ENCODE peak calls at places on chromosomes 7 and 10, in five cellular contexts. Y is mesothelial cell of epicardium, Z is ovary, J is kidney, O is cardiac fibroblast. H is an unnamed sample.

GRCh38 chr7:30028749-30029635 is 780 bp downstream of the PLEKHA8 start:
- DNase-seq in O (peak; percentile 45), Z (no peak), Y (peak; percentile 28), J (peak; percentile 87), H (no peak)

GRCh38 chr10:89163265-89163995 is 43.7 kb downstream of the CH25H start:
- DNase-seq in J (peak; percentile 53), Y (no peak), Z (no peak), O (peak; percentile 43), H (no peak)

GRCh38 chr10:125146791-125147604 is 13.4 kb downstream of the CTBP2 start:
- DNase-seq in Y (no peak), Z (no peak), O (peak; percentile 87), J (no peak), H (peak; percentile 54)

GRCh38 chr7:21346297-21346696 is 81.6 kb upstream of the SP4 start:
- DNase-seq in Z (no peak), Y (no peak), O (no peak), J (no peak), H (no peak)

GRCh38 chr10:123618224-123618623 is 47.9 kb upstream of the GPR26 start:
- DNase-seq in Z (no peak), O (no peak), Y (no peak), J (no peak), H (no peak)

GRCh38 chr10:33746878-33747277 is 412.4 kb upstream of the NRP1 start:
- DNase-seq in Y (no peak), J (no peak), Z (no peak), O (peak; percentile 70), H (no peak)

GRCh38 chr7:2051708-2052656 is 180.8 kb downstream of the MAD1L1 start:
- DNase-seq in Y (no peak), O (no peak), J (no peak), Z (no peak), H (no peak)

GRCh38 chr7:112937651-112938390 is 147.6 kb upstream of the TMEM168 start:
- DNase-seq in O (peak; percentile 63), Y (no peak), J (no peak), Z (no peak), H (no peak)

DNA sequence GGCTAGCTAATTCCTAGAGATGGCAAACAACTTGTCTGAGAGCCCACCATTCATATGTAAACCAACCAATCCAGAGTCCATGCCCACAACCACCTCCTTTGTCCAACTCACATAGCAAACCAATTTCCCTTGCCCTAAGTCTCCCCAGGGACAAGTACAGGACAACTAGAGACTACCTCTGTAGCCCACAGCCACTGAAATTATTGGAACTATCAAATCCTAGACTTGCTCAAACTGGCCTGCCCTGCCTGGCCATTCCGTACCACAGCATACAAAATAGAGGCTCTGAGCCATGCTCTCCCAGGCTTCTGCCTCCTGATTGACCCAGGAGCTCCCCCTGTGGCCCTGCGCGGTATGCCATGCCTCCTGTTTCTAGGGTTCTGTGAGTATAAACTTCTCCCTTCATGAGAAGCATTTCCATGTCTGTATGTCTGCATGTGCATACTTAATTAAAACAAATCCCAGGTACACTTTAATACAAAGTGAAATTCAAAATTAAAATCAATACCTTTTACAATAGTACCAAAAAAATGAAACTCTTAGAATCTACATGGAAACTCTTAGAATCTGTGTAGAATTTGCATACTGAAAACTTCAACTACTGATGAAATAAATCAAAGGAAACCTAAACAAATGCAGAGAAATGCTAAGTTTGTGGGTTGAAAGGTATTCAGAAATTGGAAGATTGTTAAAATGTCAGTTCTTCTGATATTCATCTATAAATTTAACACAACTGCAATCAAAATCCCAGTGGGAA is 4.0 kb upstream of the HECW1 start:
- DNase-seq in O (peak; percentile 64), Z (peak; percentile 23), J (peak; percentile 85), Y (peak; percentile 45), H (no peak)
- TF ChIP-seq CTCF in O (peak; percentile 99), Z (no peak), J (peak; percentile 59), Y (peak; percentile 66), H (peak; percentile 85)

DNA sequence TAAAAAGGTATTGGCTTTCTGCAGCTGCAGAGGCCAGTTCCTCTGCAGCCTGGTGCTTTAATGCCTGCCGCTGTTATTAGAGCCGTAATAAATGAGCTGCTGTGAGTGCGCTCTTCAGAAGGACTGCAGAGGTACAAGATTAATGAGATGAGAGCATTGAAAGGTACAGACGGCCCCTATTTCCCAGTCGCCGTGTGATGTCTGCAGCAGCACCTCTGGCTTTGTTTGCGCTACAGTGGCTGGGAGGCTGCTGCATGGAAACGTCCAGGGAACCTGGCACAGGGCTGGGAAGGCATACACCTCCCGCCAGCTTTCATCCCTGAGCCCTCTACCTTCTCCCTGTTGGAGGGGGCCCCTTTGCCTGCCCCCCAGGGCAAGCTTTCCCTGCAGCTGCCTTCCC is 383.8 kb upstream of the ZMIZ1 start:
- DNase-seq in Y (no peak), J (no peak), Z (no peak), O (no peak), H (no peak)
- TF ChIP-seq CTCF in Y (no peak), J (no peak), Z (no peak), O (no peak), H (no peak)

DNA sequence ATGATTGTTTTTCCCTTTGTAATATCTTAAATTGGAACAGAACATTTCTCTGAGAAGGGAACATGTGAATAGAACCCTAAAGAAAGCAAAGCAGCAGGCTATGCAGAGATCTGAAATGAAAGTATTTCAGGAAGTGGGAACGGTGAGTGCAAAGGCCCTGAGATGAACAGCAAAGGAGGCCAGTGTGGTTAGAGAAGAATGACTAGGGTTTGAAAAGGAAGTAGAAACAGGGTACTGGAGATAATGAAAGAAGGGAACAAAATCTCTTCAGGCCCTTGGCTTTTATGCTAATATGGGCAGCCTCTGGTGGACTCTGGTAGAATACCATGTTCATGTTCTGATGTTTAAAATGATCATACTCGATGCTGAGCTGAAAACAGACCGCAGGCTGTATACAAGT is 22.2 kb downstream of the ARHGAP21 start:
- DNase-seq in J (no peak), O (peak; percentile 32), Y (no peak), Z (no peak), H (no peak)
- TF ChIP-seq CTCF in J (no peak), O (no peak), Y (no peak), Z (no peak), H (no peak)

DNA sequence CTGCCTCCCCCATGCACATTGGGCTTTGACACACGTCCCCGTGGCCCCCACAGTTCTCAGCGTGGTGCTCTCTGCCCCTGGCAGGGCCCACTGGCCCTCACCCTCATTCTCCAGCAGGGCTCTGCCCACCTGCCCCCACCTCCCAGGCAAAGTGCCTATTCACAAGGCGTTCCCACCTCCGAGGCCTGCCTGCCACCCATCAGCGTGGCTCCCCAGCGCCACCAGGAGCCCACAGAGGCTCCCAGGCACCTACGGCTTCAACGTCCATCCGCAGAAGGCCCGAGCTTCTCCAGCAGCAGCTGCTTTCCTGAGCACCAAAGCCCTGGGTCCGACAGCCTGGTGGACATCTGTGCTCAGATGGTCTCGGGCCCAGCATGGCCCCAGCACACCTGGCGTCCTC is 211.8 kb upstream of the PPP2R2D start:
- DNase-seq in Y (no peak), O (no peak), Z (no peak), J (peak; percentile 43), H (peak; percentile 75)
- TF ChIP-seq CTCF in Y (no peak), O (no peak), Z (no peak), J (no peak), H (no peak)

DNA sequence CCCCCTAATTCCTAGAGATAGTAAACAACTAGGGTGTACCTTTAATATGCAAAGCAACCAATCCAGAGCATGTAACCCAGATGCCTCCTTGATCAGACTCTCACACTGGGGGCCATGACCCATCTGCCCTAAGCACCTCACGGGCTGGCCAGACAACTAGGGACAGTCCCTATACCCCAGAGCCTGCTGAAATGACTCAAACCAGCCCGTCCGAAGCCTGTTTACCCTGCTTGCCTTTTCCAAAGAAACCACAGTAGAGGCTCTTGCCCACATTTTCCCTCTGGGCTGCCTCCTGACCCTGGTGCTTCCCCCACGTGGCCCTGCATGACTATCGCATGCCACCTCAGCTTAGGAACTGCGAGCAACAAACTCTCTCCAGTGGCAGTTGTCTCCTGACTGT is 46.2 kb downstream of the RGS10 start:
- DNase-seq in Y (no peak), Z (no peak), O (no peak), J (peak; percentile 24), H (no peak)
- TF ChIP-seq CTCF in Y (no peak), Z (no peak), O (no peak), J (no peak), H (no peak)

GRCh38 chr10:51073461-51074237 is 638 bp upstream of the PRKG1 start:
- DNase-seq in O (peak; percentile 26), Z (peak; percentile 35), J (peak; percentile 75), Y (no peak), H (no peak)
- TF ChIP-seq CTCF in O (no peak), Z (no peak), J (no peak), Y (no peak), H (peak; percentile 16)

GRCh38 chr7:96729795-96730194 is 20.1 kb upstream of the SEM1 start:
- DNase-seq in Y (no peak), J (no peak), Z (no peak), O (no peak), H (no peak)
- TF ChIP-seq CTCF in Y (no peak), J (no peak), Z (no peak), O (no peak), H (no peak)

GRCh38 chr10:87860156-87860795 is 3.1 kb downstream of the KLLN start:
- DNase-seq in O (peak; percentile 76), Z (no peak), Y (no peak), J (no peak), H (no peak)
- TF ChIP-seq CTCF in O (peak; percentile 41), Z (no peak), Y (peak; percentile 24), J (peak; percentile 61), H (peak; percentile 86)

H was measured in chondrocyte.